ENCODE peak calls at places on chromosome 12, in eight cellular contexts. S, V, Z, J, T, N, E and Y are unnamed samples.

GRCh38 chr12:109302358-109302757 is 6.7 kb downstream of the FOXN4 start:
- DNase-seq in V (no peak), N (no peak), S (no peak), Z (no peak), E (no peak), T (no peak), J (no peak), Y (no peak)

GRCh38 chr12:121579981-121580868 is 598 bp downstream of the KDM2B start:
- DNase-seq in J (no peak), E (peak), S (peak), Z (peak), V (peak), N (peak), T (peak), Y (no peak)

GRCh38 chr12:59874781-59875180 is 279.0 kb downstream of the SLC16A7 start:
- DNase-seq in J (no peak), V (no peak), E (no peak), Z (no peak), S (no peak), N (no peak), T (no peak), Y (no peak)

GRCh38 chr12:94620611-94621010 is 29.7 kb downstream of the TMCC3 start:
- DNase-seq in N (no peak), J (no peak), Z (no peak), T (no peak), V (no peak), E (no peak), S (no peak), Y (no peak)

GRCh38 chr12:62050785-62051184 is 209.4 kb upstream of the USP15 start:
- DNase-seq in S (no peak), N (no peak), J (no peak), T (no peak), V (no peak), Z (no peak), E (no peak), Y (no peak)

GRCh38 chr12:65121049-65121955 is at the start of gene WIF1:
- DNase-seq in T (peak), V (peak), N (peak), E (peak), Z (no peak), J (no peak), S (no peak), Y (no peak)

GRCh38 chr12:110547090-110547489 is 36.0 kb downstream of the PPTC7 start:
- DNase-seq in T (no peak), Z (no peak), S (no peak), J (no peak), N (no peak), E (no peak), V (no peak), Y (no peak)

GRCh38 chr12:122820838-122821271 is 14.4 kb upstream of the HIP1R start:
- DNase-seq in S (no peak), Z (no peak), V (no peak), J (no peak), T (no peak), N (no peak), E (no peak), Y (no peak)

GRCh38 chr12:56488041-56488955 is at the start of gene GLS2:
- DNase-seq in T (peak), N (peak), J (peak), Z (peak), S (peak), V (peak), E (peak), Y (peak)

GRCh38 chr12:76080729-76081415 is 3.6 kb downstream of the NAP1L1 start:
- DNase-seq in N (no peak), T (no peak), Z (no peak), V (no peak), E (no peak), J (no peak), S (no peak), Y (no peak)

GRCh38 chr12:100671396-100672074 is 98.1 kb downstream of the GAS2L3 start:
- DNase-seq in E (no peak), T (no peak), N (no peak), Z (no peak), V (no peak), J (no peak), S (no peak), Y (no peak)

GRCh38 chr12:104423273-104423672 is 33.5 kb upstream of the CHST11 start:
- DNase-seq in Z (no peak), E (no peak), S (no peak), J (no peak), T (no peak), N (no peak), V (no peak), Y (no peak)

GRCh38 chr12:6326316-6326959 is 15.4 kb downstream of the TNFRSF1A start:
- DNase-seq in T (no peak), E (no peak), J (no peak), S (peak), Z (no peak), V (peak), N (no peak), Y (no peak)

GRCh38 chr12:15525414-15525813 is 203.1 kb downstream of the PTPRO start:
- DNase-seq in N (no peak), E (no peak), J (no peak), V (no peak), Z (no peak), S (no peak), T (no peak), Y (no peak)

GRCh38 chr12:15530361-15530760 is 208.1 kb downstream of the PTPRO start:
- DNase-seq in S (no peak), Z (no peak), J (no peak), T (no peak), N (no peak), E (no peak), V (no peak), Y (no peak)

GRCh38 chr12:15526033-15526432 is 203.7 kb downstream of the PTPRO start:
- DNase-seq in N (no peak), V (no peak), T (no peak), Z (no peak), E (no peak), S (no peak), J (no peak), Y (no peak)

GRCh38 chr12:15528666-15529065 is 206.4 kb downstream of the PTPRO start:
- DNase-seq in S (no peak), E (no peak), Z (no peak), V (no peak), N (no peak), J (no peak), T (no peak), Y (no peak)

DNA sequence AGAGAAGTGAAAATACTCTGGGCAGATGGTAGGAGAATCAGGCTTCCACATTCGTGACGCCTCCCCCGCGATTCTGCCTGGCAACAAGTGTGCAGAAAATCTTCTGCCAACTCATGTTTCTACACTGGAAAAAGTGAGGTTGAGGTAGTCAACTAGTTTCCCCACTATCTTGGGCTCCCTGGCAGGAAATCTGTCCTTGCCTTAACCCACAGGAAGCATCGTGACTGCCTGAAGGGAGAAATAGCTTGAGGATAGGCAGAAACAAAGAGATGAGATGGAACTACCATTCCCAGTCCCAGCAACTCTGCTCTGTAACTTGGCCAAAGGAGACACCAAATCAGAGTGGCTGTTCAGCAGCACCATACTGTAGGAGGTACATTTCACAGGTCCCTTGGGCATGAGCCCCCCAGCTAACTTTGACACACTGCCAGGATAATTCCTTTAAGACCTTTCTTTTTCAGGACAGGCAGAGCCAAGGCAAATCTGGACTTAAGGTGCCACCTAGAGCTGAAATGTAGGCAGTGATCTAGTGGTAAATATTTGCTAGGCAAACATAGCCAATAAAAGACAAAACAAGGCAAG is 205.0 kb downstream of the PTPRO start:
- DNase-seq in J (no peak), E (no peak), N (no peak), Z (peak), S (no peak), V (no peak), T (peak), Y (no peak)
- TF ChIP-seq CTCF in J (peak), E (no peak), N (no peak), Z (peak), S (peak), V (no peak), T (peak), Y (no peak)

GRCh38 chr12:106109168-106109910 is 29.4 kb downstream of the NUAK1 start:
- DNase-seq in Z (no peak), E (no peak), J (no peak), N (no peak), S (no peak), V (no peak), T (no peak), Y (no peak)

GRCh38 chr12:106106892-106107291 is 31.9 kb downstream of the NUAK1 start:
- DNase-seq in E (no peak), V (no peak), J (no peak), N (no peak), Z (peak), T (no peak), S (peak), Y (no peak)

GRCh38 chr12:106106129-106106566 is 32.6 kb downstream of the NUAK1 start:
- DNase-seq in N (peak), Z (no peak), S (no peak), V (no peak), T (no peak), J (no peak), E (no peak), Y (no peak)

GRCh38 chr12:106107566-106107965 is 31.2 kb downstream of the NUAK1 start:
- DNase-seq in V (no peak), N (no peak), T (no peak), Z (no peak), S (peak), J (no peak), E (no peak), Y (no peak)

DNA sequence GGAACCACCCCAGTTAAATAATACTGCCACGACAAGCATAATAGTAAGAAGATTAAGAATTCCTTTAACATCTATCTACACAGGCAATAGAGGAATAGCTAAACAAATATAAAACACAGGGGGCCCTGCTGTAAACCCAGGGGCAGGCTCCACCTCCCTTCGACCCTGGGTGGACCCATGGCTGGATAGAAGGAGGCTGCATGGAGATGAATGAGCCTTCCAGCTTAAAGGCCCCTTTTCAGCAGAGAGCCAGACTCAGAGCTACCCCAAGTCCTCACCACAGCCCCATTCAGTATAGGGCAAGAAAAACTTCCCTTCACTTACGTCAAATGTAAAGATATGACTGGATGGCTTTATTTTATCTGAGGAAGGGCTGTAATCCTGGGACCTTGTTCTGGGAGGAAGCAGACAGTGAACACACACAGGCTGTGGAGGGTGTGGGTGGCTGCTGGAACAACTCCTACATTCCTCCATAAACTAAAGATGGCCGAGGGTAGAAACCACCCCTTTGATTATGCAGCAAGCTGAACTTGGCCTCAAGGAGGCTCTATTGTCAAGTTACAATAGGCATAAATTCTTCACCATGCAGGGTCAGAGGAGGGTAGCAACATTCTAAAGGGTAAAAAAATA is 30.5 kb downstream of the NUAK1 start:
- DNase-seq in T (no peak), Z (peak), V (no peak), N (no peak), E (no peak), S (peak), J (no peak), Y (no peak)
- TF ChIP-seq CTCF in T (no peak), Z (no peak), V (no peak), N (no peak), E (no peak), S (peak), J (peak), Y (peak)

GRCh38 chr12:124411953-124412645 is 117.2 kb downstream of the RFLNA start:
- DNase-seq in N (no peak), E (no peak), T (no peak), Z (no peak), J (no peak), S (no peak), V (no peak), Y (no peak)

GRCh38 chr12:124412646-124413015 is 117.7 kb downstream of the RFLNA start:
- DNase-seq in Z (no peak), T (no peak), J (no peak), N (no peak), V (no peak), S (no peak), E (no peak), Y (no peak)

GRCh38 chr12:124413401-124413800 is 118.5 kb downstream of the RFLNA start:
- DNase-seq in N (no peak), J (no peak), T (peak), S (no peak), V (no peak), E (no peak), Z (no peak), Y (no peak)

GRCh38 chr12:124410354-124411175 is 115.7 kb downstream of the RFLNA start:
- DNase-seq in V (peak), T (no peak), N (no peak), J (no peak), E (no peak), S (no peak), Z (no peak), Y (no peak)

GRCh38 chr12:124411291-124411878 is 116.5 kb downstream of the RFLNA start:
- DNase-seq in N (peak), S (peak), V (peak), E (no peak), J (peak), T (peak), Z (peak), Y (peak)
- TF ChIP-seq CTCF in N (no peak), S (no peak), V (no peak), E (no peak), J (no peak), T (no peak), Z (no peak), Y (no peak)

GRCh38 chr12:3837049-3837448 is 36.1 kb downstream of the PARP11 start:
- DNase-seq in J (no peak), E (no peak), N (no peak), S (no peak), V (no peak), Z (no peak), T (no peak), Y (no peak)
- TF ChIP-seq CTCF in J (no peak), E (no peak), N (no peak), S (no peak), V (no peak), Z (no peak), T (no peak), Y (no peak)

DNA sequence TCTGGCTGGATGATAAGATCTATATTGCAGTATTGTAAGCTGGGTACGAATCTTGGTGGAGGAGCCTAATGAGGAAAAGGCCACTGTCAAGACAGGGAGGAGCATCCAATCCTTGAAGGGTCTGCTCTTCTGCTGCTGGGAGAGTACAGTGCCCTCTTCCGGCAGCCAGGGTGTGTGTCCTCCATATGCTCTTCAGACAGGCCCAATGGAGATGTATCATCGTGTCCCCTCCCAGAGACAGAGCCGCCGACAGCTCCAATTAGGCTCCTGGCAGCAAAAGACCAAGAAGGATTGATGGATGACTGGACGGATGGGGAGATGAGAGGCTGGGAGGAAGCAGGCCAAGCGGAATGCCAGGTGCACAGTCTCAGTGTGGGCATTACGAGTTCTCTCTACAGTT is 51.6 kb upstream of the PIWIL1 start:
- DNase-seq in S (no peak), N (no peak), E (no peak), Z (no peak), T (no peak), J (no peak), V (peak), Y (no peak)
- TF ChIP-seq CTCF in S (no peak), N (no peak), E (no peak), Z (no peak), T (no peak), J (no peak), V (peak), Y (no peak)

DNA sequence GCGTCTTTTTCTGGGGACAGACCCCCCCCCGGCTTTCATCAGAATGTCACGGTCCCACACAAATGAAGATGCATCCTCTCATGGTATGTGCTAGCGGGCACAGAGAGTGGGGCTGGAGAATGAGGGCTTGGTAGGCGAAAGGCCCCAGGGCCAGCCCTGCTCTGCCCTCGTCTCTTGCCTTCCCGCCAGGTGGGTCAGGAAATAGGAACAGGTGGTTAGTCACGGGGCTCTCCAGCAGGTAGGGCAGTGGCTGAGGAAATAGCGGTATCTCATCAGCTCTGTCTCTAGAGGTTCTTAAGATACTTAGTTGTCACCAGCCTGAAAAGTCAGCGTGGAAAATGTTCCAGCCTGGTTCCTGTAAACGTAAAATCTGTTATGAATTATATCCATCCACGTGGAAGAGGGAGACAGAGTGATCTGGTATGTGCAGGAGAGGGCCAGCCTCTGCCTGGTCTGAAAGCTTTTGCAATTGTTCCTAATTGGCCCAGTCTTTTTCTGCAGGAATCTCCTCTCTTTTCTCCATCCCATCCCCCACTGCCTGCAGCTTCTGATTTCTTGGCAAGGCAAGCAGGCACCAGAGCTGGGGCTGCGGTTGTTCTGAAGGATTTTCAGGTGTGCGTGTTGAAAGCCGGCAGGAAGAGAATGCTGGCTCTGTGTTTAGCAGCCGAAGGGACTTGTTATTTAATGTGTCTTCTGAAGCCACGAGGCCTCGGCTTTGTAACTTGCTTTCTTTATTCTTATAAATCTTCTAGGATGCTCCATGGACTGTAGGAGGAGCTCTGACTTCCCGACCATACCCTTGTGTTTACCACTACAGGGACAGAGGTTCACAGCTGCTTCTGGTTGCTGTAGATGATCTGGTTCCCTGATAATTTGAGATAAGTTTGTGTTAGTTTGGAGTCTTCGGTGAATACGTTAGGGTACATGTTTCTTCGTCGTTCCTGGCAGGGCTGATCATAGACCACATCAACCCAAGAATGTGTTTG is 131.1 kb downstream of the CACNA1C start:
- DNase-seq in T (no peak), E (no peak), V (no peak), J (peak), S (peak), Z (no peak), N (no peak), Y (peak)
- TF ChIP-seq CTCF in T (no peak), E (no peak), V (no peak), J (peak), S (peak), Z (no peak), N (no peak), Y (peak)